ENCODE peak calls at places on chromosomes 1 and 21, in five cellular contexts. I is K562, D is H1, F is HepG2, A is GM12878. N is an unnamed sample.

GRCh38 chr1:170864784-170865538 is 70.4 kb upstream of the MROH9 start:
- DNase-seq in I (no peak), A (no peak), D (no peak), F (no peak), N (no peak)

GRCh38 chr1:202170726-202171125 is 10.3 kb upstream of the PTPN7 start:
- DNase-seq in F (no peak), D (no peak), A (no peak), I (no peak), N (no peak)

GRCh38 chr1:228271701-228272251 is 63.9 kb downstream of the OBSCN start:
- DNase-seq in D (no peak), F (no peak), I (no peak), A (no peak), N (no peak)

GRCh38 chr1:191327868-191328267 is 830.4 kb upstream of the RGS18 start:
- DNase-seq in D (no peak), F (no peak), A (no peak), I (no peak), N (no peak)

GRCh38 chr1:98677288-98677687 is 15.8 kb downstream of the SNX7 start:
- DNase-seq in A (no peak), F (no peak), I (no peak), D (no peak), N (no peak)

GRCh38 chr21:14550200-14550599 is 4.1 kb upstream of the SAMSN1 start:
- DNase-seq in F (no peak), I (no peak), A (no peak), D (no peak), N (no peak)

GRCh38 chr1:154990276-154990675 is 3.1 kb upstream of the LENEP start:
- DNase-seq in A (no peak), F (no peak), D (no peak), I (no peak), N (no peak)

GRCh38 chr1:84298688-84299535 is 2.6 kb upstream of the SAMD13 start:
- DNase-seq in I (peak; percentile 53), A (no peak), F (no peak), D (no peak), N (peak; percentile 53)

GRCh38 chr21:34011660-34012059 is 61.7 kb upstream of the MRPS6 start:
- DNase-seq in F (no peak), A (no peak), D (no peak), I (no peak), N (no peak)

GRCh38 chr1:10573446-10573845 is 98.7 kb downstream of the PEX14 start:
- DNase-seq in F (no peak), I (no peak), A (no peak), D (no peak), N (no peak)

GRCh38 chr1:156060937-156061636 is at the start of gene RAB25:
- DNase-seq in D (peak; percentile 66), A (no peak), F (no peak), I (no peak), N (peak; percentile 96)

DNA sequence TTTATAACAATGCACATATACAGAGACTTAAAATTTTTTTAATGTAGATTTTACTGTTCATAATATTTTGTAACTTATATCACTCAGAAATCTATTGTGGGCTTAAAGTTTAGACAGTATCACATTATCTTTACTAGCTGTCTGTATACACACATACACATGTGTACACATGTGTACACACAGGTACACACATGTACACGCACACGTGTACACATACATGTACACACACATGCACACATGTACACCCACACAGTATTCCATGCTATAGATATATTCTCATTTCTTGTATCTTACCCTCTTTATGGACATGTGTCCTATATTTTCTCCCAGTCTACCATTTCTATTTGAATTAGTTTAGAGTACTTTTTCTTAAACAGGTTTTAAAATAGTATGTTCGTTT is 123.3 kb downstream of the USP25 start:
- DNase-seq in A (no peak), D (no peak), F (no peak), I (no peak), N (no peak)
- H3K4me3 ChIP-seq in A (no peak overlapping the region), D (no peak overlapping the region), F (no peak overlapping the region), I (no peak overlapping the region), N (no peak overlapping the region)

DNA sequence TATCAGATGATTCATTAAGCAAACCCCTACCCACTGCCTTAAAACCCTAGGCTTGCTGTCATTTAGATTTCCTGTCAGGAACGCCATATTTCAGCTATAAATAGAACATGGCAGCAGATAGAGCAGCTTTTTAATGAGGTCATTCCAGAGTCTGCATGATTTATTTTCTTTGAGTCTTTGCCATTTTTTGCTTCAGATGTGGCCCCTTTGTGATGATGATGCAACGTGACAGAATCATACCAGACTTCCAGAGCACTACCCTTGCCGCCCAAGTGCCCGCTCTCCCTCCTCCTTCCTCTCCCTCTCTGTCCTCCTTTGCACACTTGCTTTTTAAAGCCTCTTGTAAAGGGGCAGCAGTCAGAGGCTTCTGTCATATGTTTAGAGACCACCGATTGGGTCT is 55.5 kb upstream of the TRIM67 start:
- DNase-seq in D (no peak), A (no peak), F (no peak), I (no peak), N (no peak)
- TF ChIP-seq CREB1 in D (no peak), A (no peak), F (no peak), I (no peak), N (no peak)

DNA sequence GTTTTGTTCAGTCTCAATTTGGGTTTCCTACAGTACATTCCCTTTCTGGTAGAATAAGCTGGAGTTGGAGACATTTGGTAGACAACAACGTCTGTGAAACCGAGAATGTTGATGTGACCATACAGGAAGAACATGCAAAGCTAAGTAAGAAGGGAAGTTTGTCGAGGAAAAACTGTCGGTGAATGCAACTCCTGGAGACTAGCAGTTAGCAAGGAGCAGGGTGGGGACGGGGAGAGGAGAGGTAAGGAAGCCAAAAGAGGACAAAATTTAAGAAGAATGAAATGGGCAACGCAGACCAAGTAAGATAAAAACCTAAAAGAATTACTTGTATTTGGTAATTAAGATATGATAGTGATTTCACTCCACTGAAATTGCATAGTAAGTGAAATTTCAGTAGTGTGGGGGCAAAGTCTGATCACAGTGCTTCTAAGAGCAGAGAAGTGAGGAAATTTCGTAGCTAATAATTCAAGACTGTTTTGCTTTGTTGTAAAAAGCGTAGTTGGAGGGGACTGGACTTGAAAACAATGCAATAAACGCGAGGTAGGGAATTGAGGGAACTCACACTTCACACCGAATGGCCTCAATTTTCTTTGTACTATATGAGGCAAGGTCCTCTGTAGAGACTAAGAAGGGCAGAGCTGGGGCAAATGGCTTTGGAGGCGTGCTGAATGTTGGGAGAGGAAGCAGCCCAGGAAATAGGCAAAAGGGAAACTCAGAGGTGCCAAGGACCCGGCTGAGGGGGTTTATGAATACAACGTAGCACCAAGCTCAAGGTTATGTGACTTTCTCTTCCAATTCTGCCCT is 768 bp upstream of the GIPC2 start:
- DNase-seq in A (no peak), I (no peak), D (no peak), F (no peak), N (peak; percentile 50)
- H3K4me3 ChIP-seq in A (peak overlapping the region; percentile 62), I (no peak overlapping the region), D (peak overlapping the region; percentile 72), F (peak overlapping the region; percentile 79), N (peak overlapping the region; percentile 74)

GRCh38 chr1:117318456-117318855 is 48.8 kb upstream of the MAN1A2 start:
- DNase-seq in I (no peak), F (no peak), A (no peak), D (no peak), N (no peak)
- TF ChIP-seq CREB1 in I (no peak), F (no peak), A (no peak), D (no peak), N (no peak)

GRCh38 chr1:38806090-38806489 is 53.5 kb downstream of the RRAGC start:
- DNase-seq in F (no peak), D (no peak), I (no peak), A (no peak), N (no peak)

GRCh38 chr1:38805036-38805435 is 54.5 kb downstream of the RRAGC start:
- DNase-seq in F (no peak), D (no peak), A (no peak), I (no peak), N (no peak)

GRCh38 chr1:38800720-38801671 is 58.6 kb downstream of the RRAGC start:
- DNase-seq in F (no peak), D (no peak), A (no peak), I (no peak), N (no peak)

GRCh38 chr1:38804062-38804886 is 55.3 kb downstream of the RRAGC start:
- DNase-seq in F (no peak), I (no peak), D (no peak), A (no peak), N (peak; percentile 81)

GRCh38 chr1:38803647-38804046 is 55.9 kb downstream of the RRAGC start:
- DNase-seq in I (no peak), F (no peak), D (no peak), A (no peak), N (no peak)
- H3K4me3 ChIP-seq in I (peak overlapping the region; percentile 7), F (no peak overlapping the region), D (peak overlapping the region; percentile 17), A (no peak overlapping the region), N (peak overlapping the region; percentile 55)

GRCh38 chr1:21759818-21760217 is 23.1 kb downstream of the USP48 start:
- DNase-seq in F (no peak), I (no peak), D (no peak), A (no peak), N (no peak)

GRCh38 chr1:21762022-21762404 is 20.9 kb downstream of the USP48 start:
- DNase-seq in A (peak; percentile 84), F (no peak), I (no peak), D (no peak), N (no peak)

GRCh38 chr1:21759182-21759581 is 23.8 kb downstream of the USP48 start:
- DNase-seq in F (no peak), D (no peak), I (no peak), A (no peak), N (no peak)

GRCh38 chr1:21763236-21763635 is 19.7 kb downstream of the USP48 start:
- DNase-seq in F (no peak), A (no peak), I (no peak), D (no peak), N (peak; percentile 30)

GRCh38 chr1:21761052-21761451 is 21.9 kb downstream of the USP48 start:
- DNase-seq in D (no peak), F (no peak), A (no peak), I (no peak), N (no peak)
- TF ChIP-seq CREB1 in D (no peak), F (no peak), A (no peak), I (no peak), N (no peak)

DNA sequence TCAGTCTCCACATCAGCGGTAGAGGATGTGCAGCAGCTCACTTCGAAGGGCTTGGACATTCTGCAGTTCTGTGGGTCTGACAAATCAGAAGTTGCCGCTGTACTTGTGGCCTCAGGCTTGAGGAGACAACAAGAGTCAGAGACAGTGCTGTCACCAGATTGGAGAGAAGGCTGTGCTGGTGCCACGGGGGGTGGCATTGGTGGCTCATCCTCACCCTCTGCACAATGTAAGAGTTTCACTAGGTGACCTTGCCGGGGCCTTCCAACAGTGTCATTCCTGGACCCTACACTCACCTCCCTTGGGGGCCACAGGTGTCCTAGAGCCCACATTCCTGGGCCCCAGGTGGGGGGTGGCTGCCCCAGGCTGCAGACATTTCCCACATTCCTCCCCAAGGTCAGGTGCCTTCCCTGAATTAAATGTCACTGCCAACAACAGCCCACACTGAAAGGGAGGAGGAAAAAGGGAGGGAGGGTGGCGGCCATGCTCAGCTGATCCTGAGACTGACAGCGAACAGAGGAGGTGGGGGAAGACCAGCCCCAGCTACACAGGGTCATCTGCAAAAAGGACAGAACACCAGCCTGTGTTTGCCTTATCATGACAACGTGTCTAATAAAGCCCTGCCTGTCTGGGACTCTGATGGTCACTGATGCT is 46.4 kb downstream of the TMCC2 start:
- DNase-seq in I (no peak), F (peak; percentile 46), A (no peak), D (no peak), N (peak; percentile 79)
- H3K4me3 ChIP-seq in I (no peak overlapping the region), F (no peak overlapping the region), A (no peak overlapping the region), D (no peak overlapping the region), N (no peak overlapping the region)

GRCh38 chr21:42315296-42315891 is at the start of gene TFF3:
- DNase-seq in A (no peak), D (no peak), I (no peak), F (peak; percentile 84), N (no peak)
- TF ChIP-seq CREB1 in A (no peak), D (no peak), I (no peak), F (no peak), N (no peak)

GRCh38 chr1:31579374-31579773 is 3.1 kb downstream of the TINAGL1 start:
- DNase-seq in I (no peak), D (no peak), F (no peak), A (no peak), N (no peak)
- H3K4me3 ChIP-seq in I (no peak overlapping the region), D (no peak overlapping the region), F (no peak overlapping the region), A (no peak overlapping the region), N (peak overlapping the region; percentile 37)